ENCODE peak calls at places on chromosomes 5 and 9, in nine cellular contexts. D is A172; H is OCI-LY7; F is M059J; J is activated CD4-positive, alpha-beta T cell treated with anti-CD3 and anti-CD28 coated beads for 4 hours; X is anterior cingulate cortex; G is amniotic stem cell; A is putamen; Z is fibroblast of the conjunctiva. R is an unnamed sample.

GRCh38 chr5:167361841-167362240 is 929.6 kb upstream of the WWC1 start:
- DNase-seq in D (no peak), H (no peak), F (no peak), J (no peak), X (no peak), G (no peak), A (no peak), Z (no peak), R (no peak)

GRCh38 chr5:180301253-180301652 is 9.4 kb upstream of the MAPK9 start:
- DNase-seq in D (no peak), H (no peak), F (no peak), J (no peak), X (no peak), G (no peak), A (no peak), Z (no peak), R (no peak)

GRCh38 chr9:137293094-137293481 is 9.0 kb downstream of the NRARP start:
- DNase-seq in D (no peak), H (no peak), F (no peak), J (no peak), X (no peak), G (no peak), A (no peak), Z (no peak), R (no peak)

GRCh38 chr9:104494808-104495207 is 9.3 kb upstream of the OR13F1 start:
- DNase-seq in D (peak; percentile 25), H (peak; percentile 22), F (no peak), J (no peak), X (no peak), G (no peak), A (no peak), Z (no peak), R (no peak)

GRCh38 chr5:14280294-14280854 is 137.2 kb downstream of the TRIO start:
- DNase-seq in D (no peak), H (no peak), F (no peak), J (no peak), X (no peak), G (no peak), A (no peak), Z (no peak), R (no peak)

GRCh38 chr9:98339987-98340564 is 84.6 kb upstream of the TBC1D2 start:
- DNase-seq in D (no peak), H (no peak), F (no peak), J (no peak), X (no peak), G (no peak), A (no peak), Z (no peak), R (no peak)

GRCh38 chr9:71697882-71698281 is 70.4 kb downstream of the CEMIP2 start:
- DNase-seq in D (no peak), H (no peak), F (no peak), J (no peak), X (no peak), G (no peak), A (no peak), Z (no peak), R (no peak)

GRCh38 chr5:178236685-178237084 is 4.1 kb upstream of the PHYKPL start:
- DNase-seq in D (no peak), H (no peak), F (peak; percentile 43), J (no peak), X (no peak), G (no peak), A (no peak), Z (no peak), R (no peak)

GRCh38 chr9:136225748-136226679 is 19.6 kb downstream of the QSOX2 start:
- DNase-seq in D (peak; percentile 44), H (peak; percentile 90), F (peak; percentile 30), J (peak; percentile 71), X (no peak), G (peak; percentile 31), A (no peak), Z (no peak), R (no peak)

GRCh38 chr9:114007991-114008666 is 70.0 kb downstream of the AMBP start:
- DNase-seq in D (no peak), H (no peak), F (no peak), J (no peak), X (no peak), G (no peak), A (no peak), Z (no peak), R (no peak)

GRCh38 chr5:149172261-149172660 is 31.0 kb downstream of the ABLIM3 start:
- DNase-seq in D (peak; percentile 89), H (no peak), F (peak; percentile 97), J (no peak), X (no peak), G (peak; percentile 60), A (no peak), Z (peak; percentile 26), R (no peak)

GRCh38 chr5:31149072-31149471 is 44.4 kb upstream of the CDH6 start:
- DNase-seq in D (no peak), H (no peak), F (no peak), J (no peak), X (no peak), G (no peak), A (no peak), Z (no peak), R (no peak)

GRCh38 chr5:57532513-57533497 is 50.2 kb upstream of the ACTBL2 start:
- DNase-seq in D (peak; percentile 13), H (no peak), F (peak; percentile 73), J (no peak), X (no peak), G (peak; percentile 25), A (no peak), Z (no peak), R (no peak)

GRCh38 chr9:137368431-137369110 is 54.4 kb downstream of the EXD3 start:
- DNase-seq in D (no peak), H (no peak), F (no peak), J (no peak), X (no peak), G (no peak), A (no peak), Z (no peak), R (no peak)

GRCh38 chr5:102554728-102555127 is 55.9 kb upstream of the SLCO6A1 start:
- DNase-seq in D (no peak), H (peak; percentile 1), F (peak; percentile 7), J (no peak), X (no peak), G (no peak), A (no peak), Z (no peak), R (no peak)

GRCh38 chr5:72325566-72326297 is 5.6 kb downstream of the PTCD2 start:
- DNase-seq in D (peak; percentile 67), H (no peak), F (peak; percentile 95), J (no peak), X (no peak), G (no peak), A (no peak), Z (peak; percentile 26), R (no peak)

GRCh38 chr9:134558124-134558805 is 83.3 kb upstream of the COL5A1 start:
- DNase-seq in D (no peak), H (no peak), F (no peak), J (no peak), X (no peak), G (no peak), A (no peak), Z (no peak), R (no peak)

GRCh38 chr5:72434056-72434780 is 73.0 kb downstream of the ZNF366 start:
- DNase-seq in D (no peak), H (no peak), F (no peak), J (no peak), X (no peak), G (no peak), A (no peak), Z (no peak), R (no peak)

GRCh38 chr5:9573796-9574195 is 27.9 kb upstream of the SEMA5A start:
- DNase-seq in D (no peak), H (no peak), F (no peak), J (no peak), X (no peak), G (no peak), A (no peak), Z (no peak), R (no peak)

GRCh38 chr5:165029471-165029870 is 1524.1 kb downstream of the MAT2B start:
- DNase-seq in D (peak; percentile 40), H (peak; percentile 1), F (peak; percentile 0), J (no peak), X (no peak), G (no peak), A (no peak), Z (no peak), R (no peak)

GRCh38 chr9:69674112-69674511 is 1.9 kb upstream of the APBA1 start:
- DNase-seq in D (no peak), H (no peak), F (no peak), J (no peak), X (no peak), G (no peak), A (no peak), Z (no peak), R (no peak)

GRCh38 chr5:77881528-77881927 is 105.4 kb upstream of the TBCA start:
- DNase-seq in D (no peak), H (no peak), F (no peak), J (no peak), X (no peak), G (no peak), A (no peak), Z (no peak), R (no peak)

GRCh38 chr5:52800394-52801213 is 12.9 kb downstream of the ITGA1 start:
- DNase-seq in D (peak; percentile 62), H (peak; percentile 54), F (peak; percentile 88), J (peak; percentile 34), X (no peak), G (peak; percentile 28), A (peak; percentile 27), Z (no peak), R (peak; percentile 30)

GRCh38 chr5:10464173-10464572 is 22.5 kb downstream of the ROPN1L start:
- DNase-seq in D (no peak), H (no peak), F (no peak), J (no peak), X (no peak), G (no peak), A (no peak), Z (no peak), R (no peak)

GRCh38 chr5:63794296-63794695 is 167.9 kb downstream of the HTR1A start:
- DNase-seq in D (no peak), H (no peak), F (no peak), J (no peak), X (no peak), G (no peak), A (no peak), Z (no peak), R (no peak)

GRCh38 chr5:31361234-31361633 is 167.7 kb downstream of the CDH6 start:
- DNase-seq in D (peak; percentile 63), H (no peak), F (peak; percentile 97), J (no peak), X (no peak), G (no peak), A (no peak), Z (no peak), R (no peak)

GRCh38 chr5:157143127-157143959 is 678 bp upstream of the MED7 start:
- DNase-seq in D (peak; percentile 31), H (no peak), F (peak; percentile 36), J (peak; percentile 44), X (peak; percentile 29), G (peak; percentile 32), A (no peak), Z (peak; percentile 8), R (peak; percentile 58)

GRCh38 chr9:3508531-3509374 is 17.0 kb downstream of the RFX3 start:
- DNase-seq in D (no peak), H (peak; percentile 51), F (peak; percentile 45), J (no peak), X (no peak), G (no peak), A (peak; percentile 17), Z (no peak), R (no peak)

GRCh38 chr5:54211912-54212311 is 98.5 kb downstream of the ARL15 start:
- DNase-seq in D (no peak), H (no peak), F (no peak), J (no peak), X (no peak), G (no peak), A (no peak), Z (no peak), R (no peak)

GRCh38 chr5:10797246-10797645 is 36.2 kb upstream of the DAP start:
- DNase-seq in D (no peak), H (no peak), F (peak; percentile 32), J (no peak), X (no peak), G (no peak), A (no peak), Z (no peak), R (no peak)

GRCh38 chr9:104968025-104968982 is 40.3 kb upstream of the ABCA1 start:
- DNase-seq in D (peak; percentile 87), H (peak; percentile 90), F (peak; percentile 86), J (peak; percentile 86), X (peak; percentile 92), G (peak; percentile 75), A (peak; percentile 90), Z (peak; percentile 89), R (peak; percentile 83)

R was measured in substantia nigra.